ENCODE peak calls at places on chromosome 2, in eight cellular contexts. J is T1000; W is effector CD4-positive, alpha-beta T cell; R is pancreas; K is fibroblast of pulmonary artery; Q is PC-3; A is AG20443; D is cardiac muscle cell. Z is an unnamed sample.

GRCh38 chr2:239880396-239880795 is 144.7 kb downstream of the NDUFA10 start:
- DNase-seq in J (no peak), W (no peak), R (no peak), K (no peak), Q (no peak), A (peak), D (no peak), Z (no peak)

GRCh38 chr2:197606180-197606579 is 69.2 kb downstream of the RFTN2 start:
- DNase-seq in J (no peak), W (no peak), R (no peak), K (no peak), Q (no peak), A (no peak), D (no peak), Z (no peak)

GRCh38 chr2:221415789-221416188 is 156.3 kb downstream of the EPHA4 start:
- DNase-seq in J (no peak), W (no peak), R (no peak), K (no peak), Q (no peak), A (no peak), D (no peak), Z (no peak)

GRCh38 chr2:176140520-176141317 is 10.6 kb upstream of the HOXD4 start:
- DNase-seq in J (no peak), W (peak), R (peak), K (peak), Q (peak), A (peak), D (peak), Z (peak)

GRCh38 chr2:10566021-10566420 is 117.9 kb upstream of the ODC1 start:
- DNase-seq in J (no peak), W (no peak), R (no peak), K (no peak), Q (peak), A (peak), D (no peak), Z (peak)

GRCh38 chr2:217636578-217637267 is 366.1 kb downstream of the TNS1 start:
- DNase-seq in J (no peak), W (no peak), R (no peak), K (no peak), Q (no peak), A (no peak), D (no peak), Z (peak)

GRCh38 chr2:109290887-109291675 is 162.1 kb downstream of the SH3RF3 start:
- DNase-seq in J (peak), W (no peak), R (no peak), K (peak), Q (no peak), A (peak), D (no peak), Z (no peak)

GRCh38 chr2:20137131-20137571 is 85.7 kb upstream of the LAPTM4A start:
- DNase-seq in J (no peak), W (no peak), R (no peak), K (no peak), Q (no peak), A (no peak), D (no peak), Z (no peak)

GRCh38 chr2:241774419-241775222 is 2.0 kb upstream of the GAL3ST2 start:
- DNase-seq in J (peak), W (no peak), R (peak), K (peak), Q (peak), A (peak), D (peak), Z (peak)

GRCh38 chr2:42878581-42878980 is 86.2 kb upstream of the HAAO start:
- DNase-seq in J (no peak), W (no peak), R (no peak), K (no peak), Q (no peak), A (no peak), D (no peak), Z (no peak)

GRCh38 chr2:120773186-120773800 is 37.6 kb downstream of the GLI2 start:
- DNase-seq in J (no peak), W (no peak), R (peak), K (no peak), Q (no peak), A (no peak), D (no peak), Z (no peak)

GRCh38 chr2:237456200-237456731 is 30.8 kb upstream of the MLPH start:
- DNase-seq in J (peak), W (no peak), R (no peak), K (peak), Q (peak), A (peak), D (peak), Z (peak)

GRCh38 chr2:25437881-25438662 is 96.3 kb upstream of the DNMT3A start:
- DNase-seq in J (no peak), W (no peak), R (no peak), K (no peak), Q (no peak), A (no peak), D (no peak), Z (no peak)

GRCh38 chr2:164621761-164622105 is 451 bp upstream of the GRB14 start:
- DNase-seq in J (no peak), W (no peak), R (peak), K (no peak), Q (no peak), A (no peak), D (no peak), Z (no peak)

GRCh38 chr2:230873670-230874401 is 9.1 kb downstream of the ITM2C start:
- DNase-seq in J (no peak), W (no peak), R (no peak), K (no peak), Q (no peak), A (no peak), D (no peak), Z (no peak)

GRCh38 chr2:112923237-112923966 is 12.4 kb downstream of the IL37 start:
- DNase-seq in J (no peak), W (no peak), R (no peak), K (no peak), Q (peak), A (no peak), D (peak), Z (no peak)

GRCh38 chr2:24945907-24946306 is 25.8 kb downstream of the DNAJC27 start:
- DNase-seq in J (no peak), W (no peak), R (no peak), K (no peak), Q (peak), A (no peak), D (no peak), Z (no peak)

GRCh38 chr2:73766994-73767393 is 12.9 kb downstream of the DUSP11 start:
- DNase-seq in J (no peak), W (no peak), R (no peak), K (no peak), Q (no peak), A (no peak), D (no peak), Z (no peak)

GRCh38 chr2:37631292-37631691 is 40.1 kb downstream of the CDC42EP3 start:
- DNase-seq in J (no peak), W (no peak), R (no peak), K (no peak), Q (no peak), A (no peak), D (no peak), Z (no peak)

GRCh38 chr2:80896576-80896975 is 592.0 kb upstream of the LRRTM1 start:
- DNase-seq in J (no peak), W (no peak), R (no peak), K (no peak), Q (no peak), A (no peak), D (no peak), Z (no peak)